ENCODE peak calls at places on chromosome X, in four cellular contexts. One of them, this sample, is unnamed.

GRCh38 chrX:349196-349595 is 30.6 kb upstream of the GTPBP6 start:
- DNase-seq in upper lobe of right lung: peak
- DNase-seq in effector CD4-positive, alpha-beta T cell: no peak
- DNase-seq in M059J: no peak
- DNase-seq in this sample: no peak

GRCh38 chrX:15241258-15241657 is 28.6 kb downstream of the ASB9 start:
- DNase-seq in effector CD4-positive, alpha-beta T cell: no peak
- DNase-seq in upper lobe of right lung: no peak
- DNase-seq in M059J: no peak
- DNase-seq in this sample: no peak

GRCh38 chrX:27276751-27277150 is 186.4 kb downstream of the PPP4R3C start:
- DNase-seq in M059J: peak
- DNase-seq in upper lobe of right lung: no peak
- DNase-seq in effector CD4-positive, alpha-beta T cell: no peak
- DNase-seq in this sample: no peak

GRCh38 chrX:27840881-27841280 is 33.1 kb downstream of the MAGEB10 start:
- DNase-seq in upper lobe of right lung: no peak
- DNase-seq in effector CD4-positive, alpha-beta T cell: no peak
- DNase-seq in M059J: no peak
- DNase-seq in this sample: no peak

GRCh38 chrX:78945186-78945912 is at the start of gene P2RY10:
- DNase-seq in upper lobe of right lung: no peak
- DNase-seq in M059J: no peak
- DNase-seq in effector CD4-positive, alpha-beta T cell: peak
- DNase-seq in this sample: no peak

GRCh38 chrX:12986164-12986779 is 11.4 kb downstream of the TMSB4X start:
- DNase-seq in effector CD4-positive, alpha-beta T cell: no peak
- DNase-seq in upper lobe of right lung: no peak
- DNase-seq in M059J: no peak
- DNase-seq in this sample: no peak

GRCh38 chrX:30781711-30782444 is 107.2 kb downstream of the TAB3 start:
- DNase-seq in effector CD4-positive, alpha-beta T cell: no peak
- DNase-seq in M059J: peak
- DNase-seq in upper lobe of right lung: no peak
- DNase-seq in this sample: no peak

GRCh38 chrX:130212371-130212770 is 40.6 kb downstream of the RAB33A start:
- DNase-seq in M059J: no peak
- DNase-seq in upper lobe of right lung: no peak
- DNase-seq in effector CD4-positive, alpha-beta T cell: no peak
- DNase-seq in this sample: no peak

GRCh38 chrX:23727206-23727605 is 15.9 kb downstream of the ACOT9 start:
- DNase-seq in M059J: no peak
- DNase-seq in effector CD4-positive, alpha-beta T cell: no peak
- DNase-seq in upper lobe of right lung: no peak
- DNase-seq in this sample: no peak

GRCh38 chrX:46547857-46548256 is 2.6 kb upstream of the ZNF674 start:
- DNase-seq in M059J: peak
- DNase-seq in effector CD4-positive, alpha-beta T cell: no peak
- DNase-seq in upper lobe of right lung: no peak
- DNase-seq in this sample: no peak

GRCh38 chrX:147848543-147849448 is 62.9 kb upstream of the FMR1 start:
- DNase-seq in effector CD4-positive, alpha-beta T cell: no peak
- DNase-seq in upper lobe of right lung: no peak
- DNase-seq in M059J: no peak
- DNase-seq in this sample: no peak

GRCh38 chrX:106894978-106895452 is 8.1 kb downstream of the RIPPLY1 start:
- DNase-seq in effector CD4-positive, alpha-beta T cell: no peak
- DNase-seq in upper lobe of right lung: no peak
- DNase-seq in M059J: peak
- DNase-seq in this sample: no peak

GRCh38 chrX:54807524-54808108 is at the start of gene MAGED2:
- DNase-seq in effector CD4-positive, alpha-beta T cell: peak
- DNase-seq in M059J: peak
- DNase-seq in upper lobe of right lung: peak
- DNase-seq in this sample: no peak

GRCh38 chrX:103879339-103879738 is 47.3 kb upstream of the RAB9B start:
- DNase-seq in upper lobe of right lung: no peak
- DNase-seq in M059J: peak
- DNase-seq in effector CD4-positive, alpha-beta T cell: no peak
- DNase-seq in this sample: no peak

GRCh38 chrX:78595901-78596502 is 63.1 kb downstream of the RTL3 start:
- DNase-seq in effector CD4-positive, alpha-beta T cell: no peak
- DNase-seq in M059J: peak
- DNase-seq in upper lobe of right lung: no peak
- DNase-seq in this sample: no peak

GRCh38 chrX:97987979-97988378 is 1104.3 kb downstream of the RPA4 start:
- DNase-seq in effector CD4-positive, alpha-beta T cell: no peak
- DNase-seq in M059J: peak
- DNase-seq in upper lobe of right lung: no peak
- DNase-seq in this sample: no peak

GRCh38 chrX:150063138-150063518 is 124.8 kb upstream of the EOLA2 start:
- DNase-seq in upper lobe of right lung: no peak
- DNase-seq in M059J: no peak
- DNase-seq in effector CD4-positive, alpha-beta T cell: no peak
- DNase-seq in this sample: no peak

GRCh38 chrX:132737743-132738142 is 220.7 kb downstream of the HS6ST2 start:
- DNase-seq in upper lobe of right lung: no peak
- DNase-seq in M059J: peak
- DNase-seq in effector CD4-positive, alpha-beta T cell: peak
- DNase-seq in this sample: peak

GRCh38 chrX:15059488-15059887 is 186.3 kb downstream of the MOSPD2 start:
- DNase-seq in effector CD4-positive, alpha-beta T cell: no peak
- DNase-seq in M059J: peak
- DNase-seq in upper lobe of right lung: no peak
- DNase-seq in this sample: no peak

GRCh38 chrX:104173841-104174240 is 7.6 kb downstream of the FAM199X start:
- DNase-seq in M059J: no peak
- DNase-seq in effector CD4-positive, alpha-beta T cell: no peak
- DNase-seq in upper lobe of right lung: no peak
- DNase-seq in this sample: no peak

GRCh38 chrX:96564595-96564994 is 120.0 kb upstream of the DIAPH2 start:
- DNase-seq in M059J: peak
- DNase-seq in upper lobe of right lung: no peak
- DNase-seq in effector CD4-positive, alpha-beta T cell: no peak
- DNase-seq in this sample: no peak

GRCh38 chrX:37470711-37471110 is 100.8 kb upstream of the LANCL3 start:
- DNase-seq in effector CD4-positive, alpha-beta T cell: no peak
- DNase-seq in upper lobe of right lung: no peak
- DNase-seq in M059J: no peak
- DNase-seq in this sample: no peak

GRCh38 chrX:46165411-46165810 is 379.8 kb downstream of the ZNF674 start:
- DNase-seq in M059J: peak
- DNase-seq in upper lobe of right lung: no peak
- DNase-seq in effector CD4-positive, alpha-beta T cell: no peak
- DNase-seq in this sample: no peak

GRCh38 chrX:153637121-153638040 is 9.6 kb upstream of the DUSP9 start:
- DNase-seq in M059J: no peak
- DNase-seq in upper lobe of right lung: no peak
- DNase-seq in effector CD4-positive, alpha-beta T cell: no peak
- DNase-seq in this sample: no peak

This sample was measured in lower lobe of right lung.